ENCODE peak calls at places on chromosomes 6 and 20, in ten cellular contexts. P, E, S, Y, A, H, L, C, T and G are unnamed samples. For H3K4me1, the result is how much of the 10 kb centered on the place peaks cover.

GRCh38 chr6:41713161-41713649 is 22.2 kb downstream of the TFEB start:
- DNase-seq in T (peak), A (peak), Y (peak), S (peak), H (no peak), E (peak), P (peak), L (no peak), C (no peak), G (peak)

GRCh38 chr6:122984393-122984792 is 11.6 kb upstream of the CLVS2 start:
- DNase-seq in A (no peak), S (no peak), H (no peak), P (no peak), L (no peak), T (no peak), Y (no peak), C (no peak), E (no peak), G (no peak)

GRCh38 chr6:17663203-17663602 is 43.5 kb downstream of the NUP153 start:
- DNase-seq in P (no peak), S (no peak), L (no peak), C (no peak), A (no peak), H (no peak), Y (no peak), E (no peak), T (no peak), G (no peak)

GRCh38 chr6:155174576-155175174 is 89.1 kb upstream of the CLDN20 start:
- DNase-seq in Y (peak), A (peak), T (peak), E (no peak), L (peak), H (peak), S (no peak), C (no peak), P (no peak), G (peak)

GRCh38 chr6:16438677-16439615 is 200.6 kb downstream of the GMPR start:
- DNase-seq in T (peak), P (no peak), E (no peak), C (no peak), A (peak), Y (peak), H (no peak), L (no peak), S (no peak), G (no peak)

GRCh38 chr6:25476126-25476525 is 175.9 kb upstream of the SCGN start:
- DNase-seq in P (no peak), H (no peak), A (peak), S (no peak), C (no peak), L (no peak), Y (peak), E (no peak), T (no peak), G (no peak)

GRCh38 chr6:159434410-159434809 is 258.6 kb downstream of the SOD2 start:
- DNase-seq in L (no peak), Y (no peak), E (no peak), P (no peak), H (no peak), T (no peak), A (no peak), S (no peak), C (no peak), G (no peak)

GRCh38 chr6:74939309-74939708 is 266.5 kb downstream of the COL12A1 start:
- DNase-seq in C (no peak), S (no peak), A (no peak), L (no peak), H (no peak), Y (no peak), T (no peak), E (no peak), P (no peak), G (no peak)

GRCh38 chr6:127114214-127114613 is 4.3 kb upstream of the RSPO3 start:
- DNase-seq in L (no peak), A (no peak), E (no peak), H (no peak), P (no peak), C (no peak), T (no peak), Y (no peak), S (no peak), G (no peak)

GRCh38 chr6:7805828-7806227 is 79.9 kb downstream of the BMP6 start:
- DNase-seq in C (no peak), A (no peak), T (no peak), S (no peak), Y (peak), P (no peak), L (no peak), H (no peak), E (no peak), G (no peak)

GRCh38 chr20:16501236-16501635 is 72.0 kb downstream of the KIF16B start:
- DNase-seq in S (no peak), E (no peak), A (no peak), H (no peak), T (no peak), C (no peak), P (no peak), Y (no peak), L (no peak), G (no peak)

GRCh38 chr6:97594834-97595233 is 311.8 kb upstream of the MMS22L start:
- DNase-seq in A (peak), C (no peak), P (no peak), L (no peak), Y (peak), E (no peak), S (no peak), H (no peak), T (peak), G (no peak)

GRCh38 chr6:114194362-114195343 is 148.2 kb downstream of the HS3ST5 start:
- DNase-seq in A (peak), E (no peak), L (no peak), C (no peak), P (no peak), Y (peak), S (no peak), H (peak), T (peak), G (no peak)

GRCh38 chr6:114783083-114783482 is 440.3 kb upstream of the HS3ST5 start:
- DNase-seq in H (no peak), Y (peak), C (no peak), P (no peak), S (no peak), A (no peak), L (no peak), E (no peak), T (no peak), G (no peak)

GRCh38 chr6:94245395-94245794 is 826.0 kb upstream of the EPHA7 start:
- DNase-seq in A (no peak), T (no peak), C (no peak), S (no peak), E (no peak), P (no peak), Y (no peak), H (no peak), L (no peak), G (no peak)

GRCh38 chr6:90574610-90575009 is 12.3 kb downstream of the MAP3K7 start:
- DNase-seq in C (no peak), S (no peak), A (peak), H (peak), E (no peak), T (no peak), L (no peak), Y (peak), P (no peak), G (no peak)

GRCh38 chr6:41306187-41306854 is 19.8 kb upstream of the TREM1 start:
- DNase-seq in C (no peak), P (no peak), S (no peak), L (peak), E (no peak), H (peak), Y (peak), A (peak), T (no peak), G (peak)

GRCh38 chr6:76682842-76683241 is 610.4 kb upstream of the IMPG1 start:
- DNase-seq in S (no peak), C (no peak), Y (peak), E (no peak), A (peak), H (peak), P (no peak), T (no peak), L (no peak), G (no peak)

GRCh38 chr20:15220009-15220656 is 882.7 kb upstream of the FLRT3 start:
- DNase-seq in H (no peak), T (no peak), L (no peak), C (no peak), A (no peak), E (no peak), S (no peak), Y (no peak), P (no peak), G (no peak)

GRCh38 chr20:2468581-2469407 is 1.8 kb downstream of the SNRPB start:
- DNase-seq in H (no peak), E (no peak), A (peak), P (no peak), Y (peak), C (no peak), T (no peak), S (no peak), L (no peak), G (no peak)

GRCh38 chr6:17865798-17866725 is 121.4 kb downstream of the KIF13A start:
- DNase-seq in C (no peak), Y (peak), E (no peak), P (no peak), L (no peak), H (peak), S (no peak), A (peak), T (peak), G (no peak)

GRCh38 chr6:91278416-91278815 is 691.5 kb upstream of the MAP3K7 start:
- DNase-seq in S (no peak), A (no peak), H (no peak), L (no peak), C (no peak), E (no peak), T (no peak), Y (no peak), P (no peak), G (no peak)

GRCh38 chr6:77463308-77463880 is at the start of gene HTR1B:
- DNase-seq in L (no peak), H (peak), C (no peak), T (no peak), P (no peak), E (peak), Y (peak), A (peak), S (no peak), G (peak)

GRCh38 chr6:26328265-26328844 is 36.6 kb upstream of the BTN3A2 start:
- DNase-seq in S (no peak), P (no peak), A (no peak), T (no peak), E (no peak), L (no peak), H (no peak), C (no peak), Y (no peak), G (no peak)

GRCh38 chr6:47822856-47823554 is 41.2 kb downstream of the OPN5 start:
- DNase-seq in C (no peak), A (no peak), P (no peak), H (no peak), L (no peak), T (no peak), Y (peak), S (no peak), E (no peak), G (no peak)

GRCh38 chr20:25294459-25295385 is 46.8 kb downstream of the PYGB start:
- DNase-seq in S (no peak), T (peak), E (no peak), H (peak), P (no peak), C (no peak), Y (peak), A (peak), L (peak), G (peak)

GRCh38 chr6:12595161-12595792 is 121.3 kb upstream of the PHACTR1 start:
- DNase-seq in A (peak), P (no peak), C (no peak), L (no peak), H (no peak), S (no peak), Y (peak), E (no peak), T (no peak), G (no peak)

GRCh38 chr6:86609549-86610388 is 327.6 kb upstream of the HTR1E start:
- DNase-seq in E (no peak), L (peak), C (no peak), Y (no peak), A (no peak), T (no peak), S (no peak), H (no peak), P (no peak), G (no peak)

GRCh38 chr20:38554986-38555385 is 26.0 kb upstream of the ADIG start:
- DNase-seq in C (no peak), T (no peak), P (no peak), L (no peak), E (no peak), A (no peak), H (peak), Y (no peak), S (no peak), G (no peak)

GRCh38 chr6:33207569-33208088 is 671 bp upstream of the RING1 start:
- DNase-seq in H (peak), T (peak), S (no peak), Y (peak), E (peak), C (no peak), L (peak), P (peak), A (peak), G (peak)

GRCh38 chr6:49676671-49677281 is 36.6 kb downstream of the CRISP2 start:
- DNase-seq in Y (peak), H (no peak), C (no peak), P (no peak), E (no peak), A (peak), S (no peak), T (no peak), L (no peak), G (no peak)

GRCh38 chr6:34992353-34992752 is 103.3 kb downstream of the ANKS1A start:
- DNase-seq in Y (no peak), L (no peak), C (no peak), P (no peak), T (no peak), E (no peak), H (no peak), S (no peak), A (no peak), G (no peak)

GRCh38 chr6:78324213-78324612 is 543.1 kb upstream of the IRAK1BP1 start:
- DNase-seq in H (no peak), T (no peak), A (no peak), E (no peak), P (no peak), Y (peak), L (no peak), C (no peak), S (no peak), G (no peak)

GRCh38 chr20:33477386-33478234 is 12.3 kb upstream of the CBFA2T2 start:
- DNase-seq in A (no peak), T (no peak), C (no peak), Y (no peak), S (peak), E (no peak), L (no peak), H (no peak), P (no peak), G (no peak)

GRCh38 chr6:10556496-10557391 is 35.6 kb downstream of the GCNT2 start:
- DNase-seq in P (no peak), A (no peak), S (no peak), Y (peak), C (no peak), L (no peak), H (no peak), T (no peak), E (no peak), G (no peak)
- H3K4me3 ChIP-seq in P (peak), A (no peak), S (no peak), Y (no peak), C (no peak), L (peak), H (no peak), T (peak), E (peak), G (no peak)

DNA sequence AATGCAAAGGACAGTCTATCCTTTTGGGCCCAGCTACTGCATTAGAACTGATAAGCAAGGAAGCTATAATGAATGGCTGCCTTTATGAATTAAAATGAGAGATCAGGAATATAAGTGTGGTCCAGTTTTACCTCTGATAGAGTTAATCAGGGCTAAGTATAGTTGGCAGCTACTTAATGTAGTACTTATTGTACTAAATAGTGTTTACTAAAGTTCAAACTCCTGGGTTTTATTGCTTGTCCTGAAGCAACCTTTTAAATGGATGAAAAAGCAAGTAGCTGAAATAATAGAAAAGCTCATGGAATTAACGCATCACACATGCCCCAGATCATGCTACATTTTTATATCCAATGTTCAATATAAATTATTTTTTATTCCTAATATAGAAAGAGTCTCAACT is 5.3 kb downstream of the TRMT11 start:
- DNase-seq in Y (no peak), L (no peak), E (no peak), T (no peak), P (no peak), C (no peak), A (no peak), H (no peak), S (no peak), G (no peak)
- H3K4me1 ChIP-seq in Y (under half), L (under half), E (under half), T (under half), P (under half), C (under half), A (under half), H (under half), S (half or more), G (under half)

DNA sequence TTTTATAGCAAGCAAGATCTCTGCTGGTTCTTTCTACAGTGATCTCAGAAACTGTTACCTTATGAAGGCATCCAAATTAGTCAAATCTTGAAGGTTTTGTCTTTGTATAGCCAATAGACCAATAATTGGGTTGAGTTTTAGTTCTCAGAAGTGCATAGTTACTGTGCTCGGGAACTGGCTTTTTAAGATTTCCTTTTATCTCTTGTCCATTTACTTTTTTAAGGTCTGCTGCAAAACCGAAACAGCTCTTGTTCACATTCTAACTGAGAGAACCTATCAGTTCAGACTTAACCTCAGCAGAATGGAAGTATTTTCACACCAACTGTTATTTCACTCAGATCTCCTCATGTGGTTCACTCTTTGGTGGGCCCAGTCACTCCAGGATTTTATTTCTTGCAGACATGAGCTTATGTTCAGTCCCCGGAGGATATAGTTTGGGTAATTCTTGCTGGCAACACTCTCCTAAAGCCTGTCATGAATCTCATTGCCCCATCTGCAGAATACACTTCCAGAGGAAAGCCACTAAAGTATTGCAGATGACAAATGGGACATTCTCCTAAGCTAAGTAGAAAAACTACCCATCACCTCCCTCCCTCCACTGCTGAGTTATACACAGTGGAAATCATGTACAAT is 55.6 kb downstream of the TPBG start:
- DNase-seq in P (no peak), H (no peak), E (no peak), Y (no peak), L (no peak), C (no peak), T (no peak), A (no peak), S (no peak), G (no peak)
- H3K4me3 ChIP-seq in P (no peak), H (no peak), E (no peak), Y (no peak), L (no peak), C (no peak), T (no peak), A (no peak), S (no peak), G (no peak)

GRCh38 chr6:30767944-30768301 is 23.6 kb upstream of the IER3 start:
- DNase-seq in L (no peak), T (no peak), Y (no peak), H (no peak), A (no peak), C (no peak), S (no peak), E (no peak), P (no peak), G (no peak)
- H3K4me1 ChIP-seq in L (under half), T (half or more), Y (under half), H (under half), A (under half), C (under half), S (under half), E (under half), P (under half), G (under half)

GRCh38 chr6:125414507-125414906 is 112.7 kb upstream of the HDDC2 start:
- DNase-seq in Y (no peak), C (no peak), H (no peak), P (no peak), L (no peak), S (no peak), T (no peak), E (no peak), A (no peak), G (no peak)
- H3K4me3 ChIP-seq in Y (no peak), C (no peak), H (no peak), P (no peak), L (no peak), S (no peak), T (no peak), E (no peak), A (no peak), G (no peak)

DNA sequence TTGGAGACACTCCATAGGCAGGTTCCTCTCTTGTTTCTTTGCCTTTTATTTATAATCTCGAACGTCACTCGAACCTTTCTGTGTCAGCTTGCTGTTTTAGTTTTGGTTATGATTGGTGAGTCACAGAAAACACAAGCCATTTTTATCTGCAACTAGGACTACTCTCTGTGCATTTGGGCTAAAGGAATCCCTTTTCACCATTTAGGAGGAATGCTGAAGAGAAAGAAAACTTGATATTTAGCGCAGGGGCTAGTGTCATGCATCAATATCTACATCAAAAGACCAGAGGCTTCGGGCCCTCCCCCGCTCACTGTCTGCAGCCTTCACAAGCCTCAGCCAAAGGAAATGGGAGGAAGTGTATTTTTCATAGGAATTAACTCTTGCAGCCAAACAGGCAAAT is 507.8 kb upstream of the CITED2 start:
- DNase-seq in P (no peak), Y (peak), A (peak), S (no peak), E (no peak), T (no peak), L (no peak), H (no peak), C (no peak), G (no peak)
- H3K4me1 ChIP-seq in P (under half), Y (under half), A (under half), S (under half), E (under half), T (under half), L (under half), H (under half), C (under half), G (under half)

DNA sequence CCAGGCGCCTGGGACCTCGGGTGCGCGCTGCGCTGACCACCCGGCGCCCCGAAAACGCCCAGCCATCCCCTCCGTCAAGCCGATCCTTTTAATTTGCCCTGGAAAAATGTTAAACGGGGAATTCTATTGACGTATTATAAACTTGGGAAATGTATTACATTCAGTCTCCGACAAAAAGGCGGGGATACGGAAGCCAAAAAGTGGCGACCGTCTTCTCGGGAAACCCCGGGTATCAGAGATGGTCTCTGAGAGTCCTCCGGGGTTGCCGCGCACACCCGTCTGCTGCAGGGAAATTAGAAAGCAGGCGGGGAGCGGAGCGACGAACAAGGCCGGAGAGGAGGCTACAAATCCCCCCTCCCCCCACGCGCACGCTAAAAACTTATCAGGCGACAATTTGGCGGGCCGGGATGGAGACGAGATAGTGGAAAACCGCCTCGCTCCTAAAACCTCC is 1.5 kb downstream of the SALL4 start:
- DNase-seq in P (no peak), H (peak), E (no peak), T (peak), C (no peak), Y (peak), S (no peak), A (no peak), L (peak), G (peak)
- H3K4me3 ChIP-seq in P (peak), H (peak), E (peak), T (peak), C (peak), Y (peak), S (peak), A (peak), L (peak), G (peak)

DNA sequence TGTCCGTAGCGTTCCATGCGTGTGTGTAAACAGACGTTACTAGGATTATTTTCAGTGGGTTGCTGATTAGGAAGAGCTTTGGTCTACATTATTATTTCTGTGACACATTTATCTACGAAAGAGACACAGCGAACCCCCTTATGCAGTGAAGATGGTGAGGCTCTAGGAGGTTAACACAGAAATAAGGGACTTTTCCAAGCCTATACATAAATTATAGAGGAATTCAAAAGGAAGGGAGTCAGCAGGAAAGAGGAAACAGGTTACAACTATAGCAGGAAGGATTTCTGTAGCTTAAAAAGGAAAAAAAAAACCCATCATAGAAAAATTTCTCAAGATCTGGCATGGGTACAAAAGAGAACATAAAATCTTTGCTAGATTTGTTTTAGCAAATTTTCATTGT is 12.9 kb upstream of the RPS6KA2 start:
- DNase-seq in Y (no peak), H (no peak), T (no peak), P (no peak), C (no peak), L (no peak), A (no peak), E (no peak), S (no peak), G (no peak)
- H3K4me1 ChIP-seq in Y (under half), H (under half), T (under half), P (under half), C (under half), L (under half), A (under half), E (under half), S (under half), G (under half)